ENCODE peak calls at places on chromosomes 6 and 20, in ten cellular contexts. N, Z, E, W, G, U, D, F, Q and A are unnamed samples.

GRCh38 chr6:166441641-166442078 is 58.9 kb upstream of the MPC1 start:
- DNase-seq in F (no peak), N (no peak), W (no peak), U (no peak), Q (no peak), E (peak), D (no peak), G (no peak), Z (no peak), A (no peak)

GRCh38 chr6:106254636-106255035 is 70.9 kb downstream of the ATG5 start:
- DNase-seq in N (no peak), G (no peak), U (no peak), Z (no peak), E (no peak), F (no peak), W (no peak), Q (peak), D (no peak), A (peak)

GRCh38 chr6:119283214-119283613 is 66.3 kb downstream of the MAN1A1 start:
- DNase-seq in E (no peak), W (no peak), D (no peak), U (no peak), F (no peak), G (no peak), Z (no peak), Q (no peak), N (no peak), A (no peak)

GRCh38 chr20:50221501-50222323 is 31.1 kb downstream of the CEBPB start:
- DNase-seq in Q (peak), W (no peak), Z (peak), F (no peak), U (no peak), N (peak), E (no peak), G (no peak), D (no peak), A (peak)

GRCh38 chr6:22411408-22412105 is 114.7 kb upstream of the PRL start:
- DNase-seq in N (no peak), Q (peak), U (no peak), D (no peak), Z (no peak), W (no peak), E (no peak), F (no peak), G (no peak), A (no peak)

GRCh38 chr6:126537437-126537836 is 197.5 kb downstream of the CENPW start:
- DNase-seq in U (no peak), Z (no peak), F (no peak), N (no peak), Q (no peak), W (no peak), D (no peak), E (no peak), G (no peak), A (no peak)

GRCh38 chr6:45838996-45839395 is 176.7 kb downstream of the CLIC5 start:
- DNase-seq in Q (no peak), G (no peak), Z (no peak), D (no peak), W (no peak), N (no peak), U (no peak), E (no peak), F (no peak), A (no peak)

GRCh38 chr20:37657924-37658800 is 35.7 kb upstream of the CTNNBL1 start:
- DNase-seq in Z (no peak), G (no peak), F (no peak), W (no peak), E (no peak), N (no peak), U (no peak), Q (no peak), D (no peak), A (no peak)

GRCh38 chr6:33053230-33053629 is 20.2 kb downstream of the HLA-DPA1 start:
- DNase-seq in W (no peak), Q (no peak), D (no peak), Z (no peak), N (no peak), E (no peak), F (no peak), U (no peak), G (no peak), A (no peak)